ENCODE peak calls at places on chromosomes 2 and 18, in four cellular contexts. H is astrocyte of the spinal cord, L is skeletal muscle cell, V is neuronal stem cell. J is an unnamed sample.

GRCh38 chr2:240955306-240956101 is 42.9 kb upstream of the SNED1 start:
- DNase-seq in V (no peak), H (no peak), L (no peak), J (no peak)

GRCh38 chr2:199197448-199197847 is 260.3 kb downstream of the SATB2 start:
- DNase-seq in V (no peak), H (peak; percentile 31), L (no peak), J (no peak)

GRCh38 chr2:57093020-57093419 is 909.2 kb downstream of the CCDC85A start:
- DNase-seq in V (no peak), H (no peak), L (no peak), J (no peak)

GRCh38 chr2:25204190-25204838 is 35.9 kb upstream of the POMC start:
- DNase-seq in H (no peak), V (no peak), L (no peak), J (no peak)

GRCh38 chr2:156319811-156320490 is 12.6 kb downstream of the NR4A2 start:
- DNase-seq in H (no peak), L (no peak), V (peak; percentile 27), J (no peak)

GRCh38 chr2:204292439-204292838 is 252.8 kb upstream of the PARD3B start:
- DNase-seq in L (no peak), H (no peak), V (no peak), J (no peak)

GRCh38 chr2:71484354-71484753 is 31.0 kb downstream of the DYSF start:
- DNase-seq in L (no peak), H (no peak), V (no peak), J (no peak)

GRCh38 chr18:74869904-74870863 is 272.5 kb downstream of the ZNF407 start:
- DNase-seq in V (no peak), H (peak; percentile 31), L (no peak), J (no peak)

GRCh38 chr2:69164379-69164778 is 151.4 kb downstream of the ANTXR1 start:
- DNase-seq in V (no peak), H (peak; percentile 72), L (no peak), J (no peak)

GRCh38 chr2:42353792-42354429 is 7.1 kb downstream of the COX7A2L start:
- DNase-seq in V (no peak), L (no peak), H (no peak), J (no peak)

GRCh38 chr2:241009601-241010530 is 11.4 kb downstream of the SNED1 start:
- DNase-seq in H (peak; percentile 96), V (no peak), L (peak; percentile 36), J (peak; percentile 93)

GRCh38 chr2:197934926-197935274 is 130.5 kb downstream of the PLCL1 start:
- DNase-seq in H (no peak), V (no peak), L (no peak), J (no peak)

GRCh38 chr18:29225351-29225750 is 1048.4 kb upstream of the CDH2 start:
- DNase-seq in L (no peak), V (no peak), H (no peak), J (no peak)

GRCh38 chr2:172096661-172097547 is 5.8 kb downstream of the DLX2 start:
- DNase-seq in V (peak; percentile 33), H (no peak), L (peak; percentile 79), J (peak; percentile 89)

GRCh38 chr2:138827426-138828054 is 47.4 kb upstream of the NXPH2 start:
- DNase-seq in L (peak; percentile 23), H (peak; percentile 66), V (peak; percentile 69), J (peak; percentile 82)

GRCh38 chr2:191612496-191612895 is 65.4 kb upstream of the NABP1 start:
- DNase-seq in L (peak; percentile 82), V (no peak), H (peak; percentile 91), J (no peak)

GRCh38 chr18:37393945-37394609 is 171.5 kb downstream of the CELF4 start:
- DNase-seq in H (peak; percentile 29), V (peak; percentile 89), L (peak; percentile 23), J (peak; percentile 17)

GRCh38 chr2:150480241-150480640 is 7.2 kb downstream of the RND3 start:
- DNase-seq in L (no peak), H (peak; percentile 65), V (no peak), J (no peak)

GRCh38 chr18:34901299-34901698 is 139.9 kb upstream of the MAPRE2 start:
- DNase-seq in V (no peak), H (no peak), L (no peak), J (peak; percentile 24)

GRCh38 chr2:241565413-241565812 is 6.9 kb downstream of the BOK start:
- DNase-seq in L (no peak), V (no peak), H (no peak), J (no peak)

GRCh38 chr18:63099026-63099840 is 220.3 kb downstream of the BCL2 start:
- DNase-seq in H (no peak), L (no peak), V (no peak), J (no peak)

GRCh38 chr2:99081886-99082285 is 59.6 kb upstream of the C2orf15 start:
- DNase-seq in H (no peak), V (no peak), L (no peak), J (no peak)
- H3K4me3 ChIP-seq in H (no peak overlapping the region), V (no peak overlapping the region), L (no peak overlapping the region), J (no peak overlapping the region)

GRCh38 chr2:176292608-176293007 is 23.4 kb downstream of the MTX2 start:
- DNase-seq in V (no peak), L (no peak), H (no peak), J (no peak)

GRCh38 chr2:176297067-176297466 is 27.8 kb downstream of the MTX2 start:
- DNase-seq in L (no peak), H (no peak), V (no peak), J (peak; percentile 70)

GRCh38 chr2:176291768-176292393 is 22.6 kb downstream of the MTX2 start:
- DNase-seq in V (no peak), L (no peak), H (no peak), J (no peak)

GRCh38 chr2:176293334-176293733 is 24.1 kb downstream of the MTX2 start:
- DNase-seq in V (no peak), H (no peak), L (no peak), J (no peak)

DNA sequence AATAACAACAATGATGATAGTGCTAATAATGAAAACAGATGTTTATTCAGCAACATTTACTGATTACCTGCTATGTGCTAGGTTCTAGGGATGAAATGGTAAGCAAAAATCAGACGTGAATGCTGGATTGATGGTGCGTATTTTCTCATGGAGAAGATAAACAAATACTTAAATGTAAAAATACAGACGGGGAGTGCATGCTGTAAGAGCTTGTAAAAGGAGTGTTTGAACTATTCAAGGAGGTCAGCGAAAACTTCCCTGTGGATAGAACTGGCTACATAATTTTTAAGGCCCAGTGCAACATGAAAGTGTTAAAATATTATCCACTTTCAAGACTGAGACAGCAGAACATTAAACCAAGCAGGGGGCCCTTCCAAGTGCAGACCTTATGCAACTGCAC is 22.1 kb downstream of the MTX2 start:
- DNase-seq in V (no peak), H (no peak), L (no peak), J (no peak)
- H3K4me3 ChIP-seq in V (no peak overlapping the region), H (no peak overlapping the region), L (no peak overlapping the region), J (no peak overlapping the region)

DNA sequence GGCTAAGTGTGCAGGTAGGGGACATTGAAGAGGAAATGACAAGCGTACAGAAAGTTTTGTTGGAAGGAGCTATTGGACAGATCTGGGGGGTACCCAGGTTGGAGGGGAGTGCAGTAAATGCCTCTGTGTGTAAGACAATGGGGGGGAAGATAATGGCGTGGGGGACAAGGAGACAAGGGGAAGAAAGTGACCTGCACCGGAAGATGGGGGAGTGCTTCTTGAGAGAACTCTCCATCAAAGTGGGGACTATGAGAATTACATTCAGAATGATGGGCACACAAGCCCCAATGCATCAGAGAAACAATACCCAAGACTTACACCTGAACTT is 189.9 kb downstream of the ALPK2 start:
- DNase-seq in H (no peak), V (no peak), L (no peak), J (no peak)
- H3K4me3 ChIP-seq in H (no peak overlapping the region), V (no peak overlapping the region), L (peak overlapping the region; percentile 1), J (no peak overlapping the region)

GRCh38 chr2:64859208-64860161 is 129.7 kb upstream of the SLC1A4 start:
- DNase-seq in V (peak; percentile 58), L (peak; percentile 87), H (peak; percentile 92), J (peak; percentile 85)
- H3K4me3 ChIP-seq in V (peak overlapping the region; percentile 75), L (peak overlapping the region; percentile 24), H (no peak overlapping the region), J (peak overlapping the region; percentile 39)

GRCh38 chr2:102106133-102106556 is 36.4 kb upstream of the IL1R1 start:
- DNase-seq in L (peak; percentile 80), H (peak; percentile 75), V (no peak), J (no peak)
- H3K4me3 ChIP-seq in L (peak overlapping the region; percentile 56), H (no peak overlapping the region), V (no peak overlapping the region), J (no peak overlapping the region)

GRCh38 chr2:12705742-12706141 is 11.0 kb upstream of the TRIB2 start:
- DNase-seq in H (no peak), L (no peak), V (no peak), J (no peak)

GRCh38 chr2:12710301-12710700 is 6.4 kb upstream of the TRIB2 start:
- DNase-seq in H (no peak), V (no peak), L (no peak), J (no peak)

GRCh38 chr2:12709207-12709522 is 7.6 kb upstream of the TRIB2 start:
- DNase-seq in L (no peak), V (no peak), H (no peak), J (no peak)

GRCh38 chr2:12711339-12711738 is 5.4 kb upstream of the TRIB2 start:
- DNase-seq in V (no peak), L (no peak), H (no peak), J (no peak)

GRCh38 chr2:12708508-12709206 is 8.1 kb upstream of the TRIB2 start:
- DNase-seq in H (no peak), L (no peak), V (no peak), J (no peak)
- H3K4me3 ChIP-seq in H (no peak overlapping the region), L (no peak overlapping the region), V (no peak overlapping the region), J (no peak overlapping the region)

GRCh38 chr2:127100261-127101047 is 6.5 kb downstream of the BIN1 start:
- DNase-seq in H (no peak), V (no peak), L (no peak), J (no peak)
- H3K4me3 ChIP-seq in H (no peak overlapping the region), V (no peak overlapping the region), L (no peak overlapping the region), J (no peak overlapping the region)